ENCODE peak calls at places on chromosomes 7 and 10, in ten cellular contexts. X is globus pallidus; D is stimulated activated CD8-positive, alpha-beta memory T cell treated with anti-CD3 and anti-CD28 coated beads, Interleukin-2, amount 100 ng/mL, for 48 hours; J is NCI-H1092; R is nephron progenitor cell; S is uterus; I is HFFc6; N is activated CD8-positive, alpha-beta memory T cell treated with anti-CD3 and anti-CD28 coated beads, Interleukin-2, amount 10 ng/mL, durations not matched to agents 7 days and 5 days; T is fibroblast of the aortic adventitia; E is GM03348. M is an unnamed sample.

GRCh38 chr7:130814753-130815152 is 80.7 kb upstream of the KLF14 start:
- DNase-seq in X (no peak), I (peak; percentile 49), E (peak; percentile 59), S (no peak), D (no peak), T (peak; percentile 67), N (no peak), R (no peak), J (no peak), M (no peak)

GRCh38 chr7:118026791-118027190 is 153.6 kb upstream of the CTTNBP2 start:
- DNase-seq in T (no peak), I (no peak), E (no peak), J (no peak), D (no peak), N (no peak), X (no peak), R (no peak), S (no peak), M (no peak)

GRCh38 chr10:63227207-63227895 is 94.2 kb downstream of the NRBF2 start:
- DNase-seq in I (peak; percentile 36), R (no peak), D (no peak), S (no peak), J (no peak), E (peak; percentile 9), N (no peak), T (no peak), X (no peak), M (no peak)

GRCh38 chr10:132455986-132456847 is 59.2 kb downstream of the PWWP2B start:
- DNase-seq in X (no peak), N (no peak), E (no peak), S (no peak), T (no peak), R (peak; percentile 1), I (no peak), D (no peak), J (no peak), M (no peak)

GRCh38 chr10:7606977-7607404 is 59.8 kb downstream of the ITIH5 start:
- DNase-seq in D (no peak), R (no peak), T (no peak), X (no peak), I (no peak), J (no peak), S (no peak), N (no peak), E (peak; percentile 47), M (no peak)

GRCh38 chr7:128827248-128827958 is 2.8 kb upstream of the FLNC start:
- DNase-seq in X (no peak), E (peak; percentile 87), T (peak; percentile 89), R (peak; percentile 32), I (peak; percentile 75), J (no peak), N (no peak), S (peak; percentile 66), D (no peak), M (no peak)

GRCh38 chr10:92590623-92591549 is 2.0 kb upstream of the KIF11 start:
- DNase-seq in N (peak; percentile 50), D (no peak), I (peak; percentile 45), J (peak; percentile 29), R (peak; percentile 35), E (peak; percentile 31), X (peak; percentile 59), T (peak; percentile 74), S (peak; percentile 38), M (no peak)

GRCh38 chr7:90709501-90710465 is 113.7 kb downstream of the CDK14 start:
- DNase-seq in T (peak; percentile 78), N (no peak), X (peak; percentile 15), D (no peak), I (peak; percentile 32), R (no peak), E (peak; percentile 32), J (no peak), S (peak; percentile 29), M (peak; percentile 31)

GRCh38 chr7:158957921-158958471 is 101.6 kb downstream of the DYNC2I1 start:
- DNase-seq in N (peak; percentile 59), S (no peak), I (no peak), R (no peak), D (no peak), J (peak; percentile 49), T (no peak), X (no peak), E (no peak), M (no peak)

GRCh38 chr7:40640566-40640965 is 505.8 kb downstream of the SUGCT start:
- DNase-seq in N (no peak), E (no peak), I (no peak), X (no peak), R (no peak), S (no peak), T (no peak), J (no peak), D (no peak), M (no peak)

GRCh38 chr10:101152316-101152715 is 21.2 kb downstream of the TLX1 start:
- DNase-seq in X (no peak), J (no peak), T (no peak), S (no peak), I (no peak), R (no peak), E (no peak), N (no peak), D (no peak), M (no peak)

GRCh38 chr7:148883233-148884048 is 650 bp downstream of the EZH2 start:
- DNase-seq in D (peak; percentile 34), R (peak; percentile 66), E (peak; percentile 64), I (no peak), J (peak; percentile 28), T (no peak), X (peak; percentile 25), N (peak; percentile 68), S (peak; percentile 33), M (peak; percentile 38)

GRCh38 chr7:82312646-82313045 is 130.9 kb downstream of the CACNA2D1 start:
- DNase-seq in S (no peak), E (no peak), X (no peak), R (no peak), D (no peak), I (no peak), T (no peak), J (no peak), N (no peak), M (no peak)

GRCh38 chr7:45686441-45687184 is 112.4 kb downstream of the ADCY1 start:
- DNase-seq in T (no peak), S (no peak), N (peak; percentile 34), E (no peak), X (no peak), I (no peak), D (no peak), J (no peak), R (no peak), M (no peak)

GRCh38 chr10:109995178-109995577 is 12.6 kb upstream of the ADD3 start:
- DNase-seq in E (no peak), R (no peak), N (no peak), D (no peak), S (no peak), T (no peak), I (no peak), X (no peak), J (no peak), M (no peak)

GRCh38 chr7:33210958-33211357 is 81.6 kb downstream of the BBS9 start:
- DNase-seq in E (no peak), R (no peak), S (no peak), X (no peak), N (no peak), T (no peak), J (no peak), I (no peak), D (no peak), M (no peak)

GRCh38 chr7:116912269-116912909 is 40.9 kb upstream of the ST7 start:
- DNase-seq in S (no peak), T (no peak), E (no peak), X (no peak), I (peak; percentile 20), N (no peak), R (no peak), D (no peak), J (no peak), M (no peak)

GRCh38 chr10:117188399-117188798 is 8.9 kb upstream of the KCNK18 start:
- DNase-seq in T (no peak), D (no peak), J (no peak), N (no peak), S (no peak), R (no peak), I (peak; percentile 15), X (no peak), E (no peak), M (no peak)

GRCh38 chr7:13826752-13827151 is 162.7 kb downstream of the ETV1 start:
- DNase-seq in E (no peak), J (no peak), R (no peak), I (peak; percentile 27), T (no peak), N (no peak), D (no peak), X (no peak), S (no peak), M (no peak)

GRCh38 chr7:143988986-143989745 is 11.0 kb upstream of the OR6B1 start:
- DNase-seq in X (no peak), I (peak; percentile 54), R (no peak), T (peak; percentile 60), N (no peak), J (no peak), D (no peak), S (no peak), E (peak; percentile 67), M (no peak)

GRCh38 chr10:89122431-89123066 is 84.6 kb downstream of the CH25H start:
- DNase-seq in S (no peak), R (no peak), D (no peak), E (peak; percentile 15), T (peak; percentile 28), X (peak; percentile 61), I (no peak), J (no peak), N (no peak), M (no peak)

GRCh38 chr7:519429-519973 is at the start of gene PDGFA:
- DNase-seq in I (peak; percentile 16), J (no peak), X (peak; percentile 61), N (no peak), S (no peak), T (peak; percentile 38), R (peak; percentile 64), E (peak; percentile 80), D (no peak), M (peak; percentile 85)

GRCh38 chr7:125390866-125391265 is 461.2 kb upstream of the POT1 start:
- DNase-seq in R (no peak), N (no peak), J (no peak), T (peak; percentile 2), X (no peak), E (no peak), D (no peak), I (no peak), S (no peak), M (no peak)

GRCh38 chr7:100632951-100633717 is 8.2 kb downstream of the TFR2 start:
- DNase-seq in T (no peak), N (peak; percentile 79), D (peak; percentile 52), J (peak; percentile 51), S (no peak), R (peak; percentile 59), X (no peak), E (peak; percentile 62), I (peak; percentile 16), M (peak; percentile 91)

GRCh38 chr7:130918129-130919052 is 184.4 kb upstream of the KLF14 start:
- DNase-seq in N (no peak), X (no peak), D (no peak), J (no peak), S (no peak), R (no peak), E (no peak), T (no peak), I (no peak), M (no peak)

GRCh38 chr7:155227788-155228458 is 69.8 kb upstream of the INSIG1 start:
- DNase-seq in J (no peak), E (no peak), R (no peak), N (no peak), I (no peak), X (no peak), T (no peak), S (no peak), D (no peak), M (no peak)

GRCh38 chr7:42012786-42013360 is 224.1 kb downstream of the GLI3 start:
- DNase-seq in I (no peak), T (peak; percentile 18), R (no peak), X (no peak), S (no peak), D (no peak), E (no peak), N (no peak), J (no peak), M (no peak)

GRCh38 chr10:100858742-100859141 is 54.0 kb upstream of the SLF2 start:
- DNase-seq in E (no peak), X (no peak), J (no peak), T (no peak), R (no peak), S (no peak), I (no peak), D (no peak), N (no peak), M (no peak)

M was measured in posterior cingulate gyrus.